ENCODE peak calls at places on chromosomes 6 and 20, in nine cellular contexts. I, V, P, Z, K, J, Y, N and M are unnamed samples.
A peak's percentile ranks its signal among the peaks of the same experiment; 100 is the strongest.

GRCh38 chr6:89242574-89243330 is 25.6 kb upstream of the GABRR1 start:
- DNase-seq in I (no peak), V (no peak), P (no peak), Z (no peak), K (no peak), J (peak; percentile 61), Y (peak; percentile 25), N (no peak), M (no peak)

GRCh38 chr6:16437095-16437494 is 198.7 kb downstream of the GMPR start:
- DNase-seq in I (no peak), V (no peak), P (no peak), Z (no peak), K (no peak), J (no peak), Y (no peak), N (no peak), M (no peak)

GRCh38 chr6:109853951-109854350 is 124.2 kb upstream of the GPR6 start:
- DNase-seq in I (no peak), V (no peak), P (no peak), Z (no peak), K (no peak), J (no peak), Y (no peak), N (no peak), M (no peak)

GRCh38 chr6:125910518-125910917 is 46.1 kb upstream of the HINT3 start:
- DNase-seq in I (no peak), V (no peak), P (no peak), Z (no peak), K (no peak), J (peak; percentile 76), Y (no peak), N (no peak), M (no peak)

GRCh38 chr20:57794600-57795346 is 85.0 kb upstream of the PMEPA1 start:
- DNase-seq in I (no peak), V (no peak), P (no peak), Z (no peak), K (no peak), J (peak; percentile 3), Y (no peak), N (no peak), M (no peak)

GRCh38 chr20:36574278-36575065 is 1.1 kb downstream of the TGIF2 start:
- DNase-seq in I (peak; percentile 17), V (peak; percentile 70), P (peak; percentile 94), Z (peak; percentile 42), K (peak; percentile 65), J (peak; percentile 38), Y (peak; percentile 46), N (peak; percentile 62), M (peak; percentile 56)

GRCh38 chr6:17957488-17957887 is 29.9 kb downstream of the KIF13A start:
- DNase-seq in I (no peak), V (no peak), P (no peak), Z (no peak), K (no peak), J (peak; percentile 70), Y (no peak), N (no peak), M (no peak)

GRCh38 chr6:33770833-33771341 is 18.0 kb downstream of the LEMD2 start:
- DNase-seq in I (no peak), V (no peak), P (no peak), Z (no peak), K (no peak), J (no peak), Y (no peak), N (no peak), M (no peak)

GRCh38 chr20:60572991-60573390 is 614.8 kb downstream of the CDH26 start:
- DNase-seq in I (no peak), V (no peak), P (no peak), Z (no peak), K (no peak), J (no peak), Y (no peak), N (no peak), M (no peak)

GRCh38 chr6:144652292-144652891 is 367.3 kb downstream of the UTRN start:
- DNase-seq in I (no peak), V (no peak), P (no peak), Z (no peak), K (no peak), J (no peak), Y (no peak), N (no peak), M (no peak)

GRCh38 chr20:61753196-61753942 is 312.3 kb downstream of the TAF4 start:
- DNase-seq in I (no peak), V (peak; percentile 8), P (no peak), Z (no peak), K (peak; percentile 22), J (peak; percentile 55), Y (no peak), N (peak; percentile 7), M (no peak)

GRCh38 chr20:24998631-24999445 is 6.3 kb upstream of the APMAP start:
- DNase-seq in I (no peak), V (no peak), P (peak; percentile 83), Z (no peak), K (peak; percentile 28), J (peak; percentile 4), Y (no peak), N (no peak), M (no peak)

GRCh38 chr20:25003002-25003401 is 10.5 kb upstream of the APMAP start:
- DNase-seq in I (no peak), V (no peak), P (no peak), Z (no peak), K (no peak), J (no peak), Y (no peak), N (no peak), M (no peak)

GRCh38 chr20:24999568-24999967 is 7.0 kb upstream of the APMAP start:
- DNase-seq in I (no peak), V (no peak), P (peak; percentile 74), Z (no peak), K (peak; percentile 21), J (no peak), Y (no peak), N (no peak), M (no peak)

GRCh38 chr20:24998121-24998520 is 5.6 kb upstream of the APMAP start:
- DNase-seq in I (no peak), V (no peak), P (peak; percentile 70), Z (no peak), K (peak; percentile 19), J (no peak), Y (no peak), N (no peak), M (no peak)

DNA sequence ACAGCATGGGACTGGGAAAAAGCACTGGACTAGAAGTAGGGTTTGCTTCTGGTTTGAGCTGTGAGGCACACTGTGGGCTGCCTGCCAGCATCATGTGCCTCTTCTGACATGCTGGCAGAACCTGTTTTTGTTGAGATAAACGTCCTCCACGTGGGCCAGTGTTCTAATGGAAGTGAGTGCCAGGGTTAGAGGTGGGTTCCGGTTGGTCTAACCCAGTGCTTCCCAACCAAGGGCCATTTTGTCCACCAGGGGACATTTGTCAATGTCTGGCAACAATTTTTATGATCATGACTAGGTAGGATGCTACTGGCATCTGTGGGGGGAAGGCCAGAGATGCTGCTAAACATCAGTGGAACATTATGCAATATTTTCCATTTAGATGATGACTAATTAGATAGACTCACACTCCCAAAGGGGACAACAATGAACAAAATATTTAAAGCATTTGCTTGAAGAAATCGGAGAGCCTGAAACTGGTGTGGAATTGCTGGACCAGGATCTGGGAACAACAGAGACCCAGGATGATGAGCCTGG is 7.8 kb upstream of the APMAP start:
- DNase-seq in I (no peak), V (peak; percentile 84), P (peak; percentile 96), Z (peak; percentile 77), K (peak; percentile 80), J (peak; percentile 44), Y (peak; percentile 24), N (no peak), M (no peak)
- TF ChIP-seq CTCF in I (no peak), V (no peak), P (no peak), Z (peak; percentile 26), K (peak; percentile 22), J (no peak), Y (no peak), N (no peak), M (no peak)

GRCh38 chr20:34109442-34109841 is 2.6 kb downstream of the EIF2S2 start:
- DNase-seq in I (no peak), V (no peak), P (no peak), Z (no peak), K (no peak), J (no peak), Y (no peak), N (no peak), M (no peak)

GRCh38 chr20:34112600-34113061 is 588 bp upstream of the EIF2S2 start:
- DNase-seq in I (no peak), V (no peak), P (peak; percentile 86), Z (no peak), K (peak; percentile 68), J (peak; percentile 31), Y (peak; percentile 36), N (peak; percentile 26), M (peak; percentile 30)

GRCh38 chr20:34111057-34111711 is 859 bp downstream of the EIF2S2 start:
- DNase-seq in I (no peak), V (no peak), P (no peak), Z (no peak), K (no peak), J (peak; percentile 71), Y (no peak), N (peak; percentile 38), M (no peak)

GRCh38 chr20:34110025-34111013 is 1.7 kb downstream of the EIF2S2 start:
- DNase-seq in I (no peak), V (no peak), P (no peak), Z (no peak), K (no peak), J (peak; percentile 10), Y (no peak), N (no peak), M (no peak)

GRCh38 chr20:34111712-34112599 is at the start of gene EIF2S2:
- DNase-seq in I (peak; percentile 94), V (peak; percentile 98), P (peak; percentile 99), Z (peak; percentile 95), K (peak; percentile 98), J (peak; percentile 99), Y (peak; percentile 92), N (peak; percentile 96), M (peak; percentile 98)
- TF ChIP-seq CTCF in I (no peak), V (no peak), P (no peak), Z (no peak), K (no peak), J (no peak), Y (no peak), N (no peak), M (no peak)

DNA sequence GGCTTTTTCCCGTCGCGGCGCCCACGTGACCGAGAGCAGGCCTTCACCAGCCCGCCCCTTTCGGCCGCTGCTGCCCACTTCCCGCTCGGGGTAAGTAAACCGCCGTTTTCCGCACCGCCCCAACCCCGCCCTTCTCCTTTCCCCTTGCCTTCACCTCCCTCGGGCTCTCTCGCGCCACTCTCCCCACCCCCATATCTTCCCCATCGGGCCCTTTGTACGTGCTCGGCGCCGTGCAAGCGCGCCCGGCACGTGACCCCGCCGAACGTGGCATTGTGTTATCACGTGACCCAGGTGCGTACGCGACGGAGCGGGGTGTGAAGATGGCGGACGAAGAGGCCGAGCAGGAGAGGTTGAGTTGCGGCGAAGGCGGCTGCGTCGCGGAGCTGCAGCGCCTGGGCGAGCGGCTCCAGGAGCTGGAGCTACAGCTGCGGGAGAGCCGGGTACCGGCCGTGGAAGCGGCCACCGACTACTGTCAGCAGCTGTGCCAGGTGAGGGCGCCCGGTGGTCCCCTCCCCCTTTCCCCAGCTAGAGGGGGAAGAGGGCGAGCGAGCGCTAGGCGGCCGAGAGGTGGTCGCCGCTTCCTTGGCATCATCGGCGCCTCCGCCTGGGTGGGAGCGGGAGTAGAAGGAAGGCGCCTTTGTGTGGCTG is at the start of gene ZNF292:
- DNase-seq in I (peak; percentile 90), V (peak; percentile 99), P (peak; percentile 99), Z (peak; percentile 95), K (peak; percentile 98), J (peak; percentile 97), Y (peak; percentile 76), N (peak; percentile 96), M (peak; percentile 92)
- TF ChIP-seq CTCF in I (no peak), V (no peak), P (no peak), Z (peak; percentile 6), K (no peak), J (no peak), Y (no peak), N (no peak), M (no peak)

GRCh38 chr6:113854531-113855499 is 2.3 kb upstream of the MARCKS start:
- DNase-seq in I (no peak), V (peak; percentile 70), P (peak; percentile 93), Z (peak; percentile 77), K (peak; percentile 83), J (peak; percentile 79), Y (peak; percentile 41), N (peak; percentile 81), M (peak; percentile 67)
- TF ChIP-seq CTCF in I (no peak), V (peak; percentile 24), P (no peak), Z (no peak), K (no peak), J (no peak), Y (peak; percentile 18), N (no peak), M (peak; percentile 33)